ENCODE peak calls at places on chromosomes 7 and 10, in ten cellular contexts. E, T, F, L, J, Y, M, H, G and N are unnamed samples.

GRCh38 chr10:97332586-97333350 is 1.8 kb downstream of the FRAT2 start:
- DNase-seq in E (no peak), T (no peak), F (no peak), L (peak), J (peak), Y (peak), M (peak), H (peak), G (no peak), N (peak)

GRCh38 chr7:84855758-84856157 is 331.1 kb downstream of the SEMA3D start:
- DNase-seq in E (no peak), T (no peak), F (no peak), L (no peak), J (no peak), Y (no peak), M (no peak), H (no peak), G (no peak), N (no peak)

GRCh38 chr10:45198596-45199379 is 116.6 kb downstream of the OR13A1 start:
- DNase-seq in E (no peak), T (no peak), F (no peak), L (no peak), J (no peak), Y (no peak), M (no peak), H (no peak), G (no peak), N (no peak)

GRCh38 chr10:95837368-95837776 is 70.4 kb upstream of the CC2D2B start:
- DNase-seq in E (no peak), T (no peak), F (no peak), L (no peak), J (no peak), Y (no peak), M (no peak), H (no peak), G (no peak), N (no peak)

GRCh38 chr7:5077740-5078139 is 32.1 kb downstream of the RBAK start:
- DNase-seq in E (no peak), T (no peak), F (no peak), L (no peak), J (no peak), Y (no peak), M (no peak), H (peak), G (no peak), N (no peak)

GRCh38 chr7:7251742-7252141 is 69.4 kb downstream of the C1GALT1 start:
- DNase-seq in E (no peak), T (no peak), F (no peak), L (no peak), J (no peak), Y (no peak), M (peak), H (no peak), G (no peak), N (no peak)

GRCh38 chr7:8254667-8255066 is 7.3 kb downstream of the ICA1 start:
- DNase-seq in E (no peak), T (no peak), F (no peak), L (no peak), J (peak), Y (no peak), M (no peak), H (no peak), G (no peak), N (no peak)

GRCh38 chr10:101291254-101292193 is 62.3 kb upstream of the LBX1 start:
- DNase-seq in E (no peak), T (no peak), F (peak), L (peak), J (peak), Y (peak), M (peak), H (peak), G (peak), N (peak)

GRCh38 chr10:58137813-58138212 is 129.9 kb downstream of the IPMK start:
- DNase-seq in E (no peak), T (no peak), F (no peak), L (peak), J (no peak), Y (no peak), M (no peak), H (no peak), G (no peak), N (no peak)

GRCh38 chr7:80232969-80233724 is 98.5 kb downstream of the GNAI1 start:
- DNase-seq in E (no peak), T (no peak), F (no peak), L (no peak), J (no peak), Y (no peak), M (no peak), H (no peak), G (no peak), N (no peak)

GRCh38 chr7:22351329-22351692 is 5.6 kb downstream of the RAPGEF5 start:
- DNase-seq in E (no peak), T (no peak), F (no peak), L (no peak), J (no peak), Y (no peak), M (peak), H (no peak), G (no peak), N (no peak)

GRCh38 chr7:16397497-16398210 is 23.7 kb downstream of the CRPPA start:
- DNase-seq in E (no peak), T (no peak), F (no peak), L (no peak), J (no peak), Y (no peak), M (no peak), H (no peak), G (no peak), N (no peak)

GRCh38 chr10:11178606-11179221 is 161.0 kb downstream of the CELF2 start:
- DNase-seq in E (peak), T (peak), F (peak), L (peak), J (peak), Y (peak), M (peak), H (peak), G (peak), N (no peak)

GRCh38 chr7:36278767-36279171 is 110.9 kb upstream of the ANLN start:
- DNase-seq in E (no peak), T (peak), F (no peak), L (no peak), J (no peak), Y (no peak), M (no peak), H (peak), G (no peak), N (no peak)

GRCh38 chr10:84264611-84265141 is 19.8 kb downstream of the RGR start:
- DNase-seq in E (peak), T (no peak), F (peak), L (peak), J (peak), Y (peak), M (peak), H (peak), G (peak), N (peak)

GRCh38 chr7:30062587-30062986 is 34.4 kb downstream of the PLEKHA8 start:
- DNase-seq in E (no peak), T (peak), F (no peak), L (no peak), J (no peak), Y (peak), M (peak), H (peak), G (no peak), N (no peak)

GRCh38 chr7:66145404-66145843 is 30.8 kb downstream of the CRCP start:
- DNase-seq in E (no peak), T (no peak), F (no peak), L (no peak), J (peak), Y (no peak), M (peak), H (no peak), G (no peak), N (no peak)

GRCh38 chr10:80537705-80538480 is at the start of gene SH2D4B:
- DNase-seq in E (no peak), T (no peak), F (no peak), L (no peak), J (no peak), Y (no peak), M (no peak), H (no peak), G (no peak), N (no peak)

GRCh38 chr7:155568961-155569360 is 22.6 kb upstream of the CNPY1 start:
- DNase-seq in E (no peak), T (no peak), F (no peak), L (no peak), J (no peak), Y (no peak), M (no peak), H (no peak), G (no peak), N (no peak)

GRCh38 chr10:88379575-88379974 is 203.5 kb downstream of the RNLS start:
- DNase-seq in E (no peak), T (peak), F (no peak), L (no peak), J (no peak), Y (peak), M (no peak), H (peak), G (no peak), N (no peak)

GRCh38 chr10:100346765-100347567 is at the start of gene SCD:
- DNase-seq in E (no peak), T (peak), F (peak), L (peak), J (peak), Y (peak), M (peak), H (peak), G (peak), N (peak)

GRCh38 chr7:4045975-4046374 is 636.1 kb upstream of the FOXK1 start:
- DNase-seq in E (no peak), T (no peak), F (no peak), L (no peak), J (no peak), Y (no peak), M (no peak), H (no peak), G (no peak), N (no peak)

GRCh38 chr10:76127984-76128589 is 696.7 kb downstream of the LRMDA start:
- DNase-seq in E (no peak), T (no peak), F (no peak), L (no peak), J (no peak), Y (no peak), M (no peak), H (no peak), G (no peak), N (no peak)

GRCh38 chr10:79049931-79050895 is 18.6 kb upstream of the ZMIZ1 start:
- DNase-seq in E (no peak), T (no peak), F (no peak), L (no peak), J (no peak), Y (peak), M (no peak), H (no peak), G (no peak), N (peak)

GRCh38 chr10:104580774-104581675 is 60.1 kb upstream of the SORCS3 start:
- DNase-seq in E (peak), T (peak), F (peak), L (peak), J (peak), Y (peak), M (peak), H (peak), G (peak), N (peak)

GRCh38 chr7:48041665-48041995 is 6.3 kb downstream of the C7orf57 start:
- DNase-seq in E (no peak), T (peak), F (no peak), L (no peak), J (no peak), Y (peak), M (no peak), H (peak), G (no peak), N (no peak)

GRCh38 chr10:70376436-70377378 is 5.7 kb downstream of the LRRC20 start:
- DNase-seq in E (no peak), T (peak), F (no peak), L (no peak), J (no peak), Y (peak), M (no peak), H (no peak), G (no peak), N (no peak)

GRCh38 chr7:39614299-39614698 is 9.1 kb upstream of the RALA start:
- DNase-seq in E (no peak), T (no peak), F (no peak), L (no peak), J (no peak), Y (no peak), M (no peak), H (no peak), G (no peak), N (no peak)

GRCh38 chr10:71611131-71611530 is 108.4 kb downstream of the C10orf105 start:
- DNase-seq in E (no peak), T (no peak), F (no peak), L (peak), J (no peak), Y (no peak), M (no peak), H (no peak), G (no peak), N (no peak)

GRCh38 chr10:118531105-118531851 is 64.2 kb downstream of the PRLHR start:
- DNase-seq in E (no peak), T (no peak), F (no peak), L (no peak), J (no peak), Y (peak), M (no peak), H (no peak), G (no peak), N (no peak)

GRCh38 chr7:87267239-87267900 is 47.8 kb upstream of the TMEM243 start:
- DNase-seq in E (no peak), T (no peak), F (no peak), L (no peak), J (no peak), Y (no peak), M (no peak), H (no peak), G (no peak), N (no peak)

GRCh38 chr7:24477807-24478655 is 95.2 kb upstream of the PALS2 start:
- DNase-seq in E (no peak), T (peak), F (no peak), L (no peak), J (no peak), Y (peak), M (no peak), H (peak), G (no peak), N (no peak)

GRCh38 chr7:79050592-79050991 is 402.9 kb downstream of the MAGI2 start:
- DNase-seq in E (no peak), T (peak), F (no peak), L (no peak), J (no peak), Y (peak), M (no peak), H (peak), G (no peak), N (no peak)

GRCh38 chr7:10085231-10085630 is 888.4 kb upstream of the PHF14 start:
- DNase-seq in E (no peak), T (no peak), F (no peak), L (no peak), J (no peak), Y (no peak), M (no peak), H (no peak), G (no peak), N (no peak)

GRCh38 chr10:46517541-46517940 is 38.9 kb downstream of the GPRIN2 start:
- DNase-seq in E (no peak), T (no peak), F (no peak), L (no peak), J (peak), Y (no peak), M (no peak), H (no peak), G (no peak), N (no peak)

GRCh38 chr10:60848126-60848525 is 69.8 kb downstream of the CDK1 start:
- DNase-seq in E (no peak), T (no peak), F (no peak), L (no peak), J (peak), Y (peak), M (no peak), H (peak), G (no peak), N (no peak)

GRCh38 chr10:98848361-98848760 is 387.3 kb downstream of the HPSE2 start:
- DNase-seq in E (no peak), T (no peak), F (no peak), L (no peak), J (no peak), Y (peak), M (no peak), H (no peak), G (no peak), N (no peak)

GRCh38 chr7:2266911-2267310 is 24.9 kb downstream of the NUDT1 start:
- DNase-seq in E (no peak), T (no peak), F (no peak), L (no peak), J (no peak), Y (peak), M (no peak), H (peak), G (no peak), N (no peak)